ENCODE peak calls at places on chromosome 20, in nine cellular contexts. O is prostate gland; U is spleen; J is CD8-positive, alpha-beta memory T cell; P is upper lobe of right lung; S is transverse colon; T is CD8-positive, alpha-beta T cell; E is pancreas; C is right lobe of liver. H is an unnamed sample.
A peak's percentile ranks its signal among the peaks of the same experiment; 100 is the strongest.

GRCh38 chr20:44625361-44625760 is 26.1 kb downstream of the ADA start:
- DNase-seq in O (no peak), U (no peak), J (no peak), P (no peak), S (no peak), T (no peak), E (no peak), C (no peak), H (no peak)

GRCh38 chr20:48284837-48285236 is 499.6 kb upstream of the SULF2 start:
- DNase-seq in O (no peak), U (no peak), J (no peak), P (no peak), S (no peak), T (no peak), E (no peak), C (no peak), H (no peak)

GRCh38 chr20:36208257-36208656 is 28.0 kb upstream of the AAR2 start:
- DNase-seq in O (no peak), U (no peak), J (no peak), P (no peak), S (no peak), T (no peak), E (no peak), C (no peak), H (no peak)

GRCh38 chr20:62786100-62786499 is 10.2 kb upstream of the MRGBP start:
- DNase-seq in O (no peak), U (no peak), J (no peak), P (no peak), S (no peak), T (no peak), E (no peak), C (no peak), H (peak; percentile 77)

GRCh38 chr20:4797275-4797674 is 75.6 kb downstream of the PRND start:
- DNase-seq in O (no peak), U (no peak), J (no peak), P (no peak), S (no peak), T (no peak), E (no peak), C (no peak), H (no peak)

GRCh38 chr20:52624270-52624669 is 347.9 kb upstream of the TSHZ2 start:
- DNase-seq in O (no peak), U (no peak), J (no peak), P (no peak), S (no peak), T (no peak), E (no peak), C (no peak), H (no peak)

GRCh38 chr20:57908226-57908625 is 198.4 kb upstream of the PMEPA1 start:
- DNase-seq in O (no peak), U (no peak), J (no peak), P (no peak), S (no peak), T (no peak), E (no peak), C (no peak), H (no peak)

GRCh38 chr20:62707981-62708521 is 585 bp upstream of the NTSR1 start:
- DNase-seq in O (no peak), U (no peak), J (no peak), P (no peak), S (no peak), T (no peak), E (peak; percentile 49), C (peak; percentile 47), H (no peak)

GRCh38 chr20:18638768-18639167 is 50.9 kb downstream of the DTD1 start:
- DNase-seq in O (no peak), U (no peak), J (no peak), P (no peak), S (no peak), T (no peak), E (no peak), C (no peak), H (no peak)

GRCh38 chr20:62427172-62428007 is at the start of gene RBBP8NL:
- DNase-seq in O (peak; percentile 96), U (no peak), J (no peak), P (peak; percentile 91), S (peak; percentile 92), T (no peak), E (peak; percentile 97), C (no peak), H (no peak)

GRCh38 chr20:10242166-10242565 is 23.5 kb downstream of the SNAP25 start:
- DNase-seq in O (no peak), U (no peak), J (no peak), P (no peak), S (no peak), T (no peak), E (no peak), C (no peak), H (no peak)

GRCh38 chr20:24891546-24892393 is 57.3 kb upstream of the CST7 start:
- DNase-seq in O (no peak), U (no peak), J (no peak), P (peak; percentile 61), S (no peak), T (no peak), E (no peak), C (no peak), H (no peak)

GRCh38 chr20:5008743-5009142 is 7.4 kb upstream of the SLC23A2 start:
- DNase-seq in O (no peak), U (no peak), J (no peak), P (no peak), S (no peak), T (no peak), E (no peak), C (no peak), H (no peak)

GRCh38 chr20:46701556-46701955 is 7.9 kb upstream of the SLC2A10 start:
- DNase-seq in O (no peak), U (no peak), J (no peak), P (no peak), S (no peak), T (no peak), E (no peak), C (no peak), H (no peak)

GRCh38 chr20:5222919-5223634 is 93.7 kb downstream of the PROKR2 start:
- DNase-seq in O (peak; percentile 23), U (peak; percentile 81), J (peak; percentile 17), P (no peak), S (peak; percentile 62), T (peak; percentile 29), E (no peak), C (peak; percentile 70), H (peak; percentile 55)

GRCh38 chr20:48538058-48538825 is 289.6 kb downstream of the PREX1 start:
- DNase-seq in O (peak; percentile 79), U (no peak), J (no peak), P (no peak), S (no peak), T (no peak), E (no peak), C (no peak), H (peak; percentile 76)

GRCh38 chr20:63873477-63873971 is 8.5 kb downstream of the TPD52L2 start:
- DNase-seq in O (no peak), U (peak; percentile 89), J (no peak), P (no peak), S (peak; percentile 36), T (no peak), E (no peak), C (peak; percentile 74), H (no peak)

GRCh38 chr20:43304598-43304997 is 114.9 kb upstream of the PTPRT start:
- DNase-seq in O (no peak), U (no peak), J (no peak), P (no peak), S (no peak), T (no peak), E (no peak), C (no peak), H (no peak)
- H3K27ac ChIP-seq in O (no peak overlapping the region), U (no peak overlapping the region), J (no peak overlapping the region), P (no peak overlapping the region), S (no peak overlapping the region), T (no peak overlapping the region), E (no peak overlapping the region), C (no peak overlapping the region), H (no peak overlapping the region)

DNA sequence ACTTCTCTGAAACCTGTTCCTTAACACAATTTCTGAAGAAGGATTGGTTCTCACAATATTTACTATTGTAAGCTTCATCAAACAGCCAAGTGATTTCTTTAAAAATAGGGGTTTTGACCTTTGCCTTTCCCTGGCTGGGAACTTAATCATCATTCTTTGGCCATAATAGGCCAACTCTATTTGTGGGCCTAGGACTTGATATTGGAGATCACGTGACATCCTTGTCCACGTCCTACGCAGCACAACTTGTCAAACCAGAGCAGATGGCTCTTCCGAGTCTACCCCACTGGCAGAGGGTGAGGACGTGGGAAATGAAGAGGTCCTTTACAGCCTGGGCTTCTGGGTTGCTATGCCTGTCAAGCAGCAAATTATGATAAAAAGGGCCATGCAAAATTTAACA is 1030.6 kb downstream of the KIF16B start:
- DNase-seq in O (no peak), U (no peak), J (no peak), P (no peak), S (no peak), T (no peak), E (no peak), C (no peak), H (no peak)
- H3K9me3 ChIP-seq in O (no peaks in the 10 kb centered on the region), U (peaks cover 8% of the 10 kb centered on the region), J (no peaks in the 10 kb centered on the region), P (no peaks in the 10 kb centered on the region), S (no peaks in the 10 kb centered on the region), T (no peaks in the 10 kb centered on the region), E (no peaks in the 10 kb centered on the region), C (no peaks in the 10 kb centered on the region), H (no peaks in the 10 kb centered on the region)

GRCh38 chr20:30922129-30922528 is 335.3 kb upstream of the DEFB115 start:
- DNase-seq in O (no peak), U (peak; percentile 57), J (no peak), P (peak; percentile 58), S (no peak), T (no peak), E (no peak), C (no peak), H (no peak)
- H3K27me3 ChIP-seq in O (no peaks in the 10 kb centered on the region), U (no peaks in the 10 kb centered on the region), J (no peaks in the 10 kb centered on the region), P (no peaks in the 10 kb centered on the region), S (no peaks in the 10 kb centered on the region), T (no peaks in the 10 kb centered on the region), E (no peaks in the 10 kb centered on the region), C (no peaks in the 10 kb centered on the region), H (no peaks in the 10 kb centered on the region)

GRCh38 chr20:51445591-51445990 is 96.9 kb downstream of the NFATC2 start:
- DNase-seq in O (no peak), U (peak; percentile 14), J (no peak), P (no peak), S (no peak), T (no peak), E (no peak), C (no peak), H (no peak)

GRCh38 chr20:51447765-51448148 is 94.8 kb downstream of the NFATC2 start:
- DNase-seq in O (no peak), U (peak; percentile 14), J (no peak), P (no peak), S (no peak), T (no peak), E (no peak), C (no peak), H (no peak)

GRCh38 chr20:51446230-51446629 is 96.3 kb downstream of the NFATC2 start:
- DNase-seq in O (no peak), U (peak; percentile 20), J (no peak), P (no peak), S (no peak), T (no peak), E (no peak), C (no peak), H (no peak)

GRCh38 chr20:51446656-51447055 is 95.9 kb downstream of the NFATC2 start:
- DNase-seq in O (no peak), U (peak; percentile 60), J (no peak), P (no peak), S (peak; percentile 36), T (no peak), E (no peak), C (no peak), H (peak; percentile 75)

GRCh38 chr20:51447097-51447764 is 95.3 kb downstream of the NFATC2 start:
- DNase-seq in O (peak; percentile 28), U (peak; percentile 40), J (no peak), P (no peak), S (peak; percentile 44), T (no peak), E (no peak), C (peak; percentile 40), H (peak; percentile 81)
- H3K27ac ChIP-seq in O (no peak overlapping the region), U (peak overlapping the region; percentile 26), J (no peak overlapping the region), P (no peak overlapping the region), S (peak overlapping the region; percentile 46), T (no peak overlapping the region), E (no peak overlapping the region), C (peak overlapping the region; percentile 7), H (peak overlapping the region; percentile 50)

H was measured in SJCRH30.